ENCODE peak calls at places on chromosomes 11 and 22, in eight cellular contexts. J is choroid plexus epithelial cell; W is right lobe of liver; A is OCI-LY7; Z is cardiac muscle cell; G is testis; X is CD8-positive, alpha-beta T cell; N is tibial artery. Y is an unnamed sample.

GRCh38 chr11:122601131-122602125 is 54.1 kb upstream of the UBASH3B start:
- DNase-seq in J (peak; percentile 76), W (no peak), A (no peak), Z (peak; percentile 72), G (peak; percentile 18), X (no peak), N (no peak), Y (no peak)

GRCh38 chr11:58923300-58923788 is 15.9 kb upstream of the GLYATL1 start:
- DNase-seq in J (peak; percentile 35), W (no peak), A (peak; percentile 67), Z (peak; percentile 27), G (no peak), X (no peak), N (no peak), Y (no peak)

GRCh38 chr11:100965346-100965745 is 164.3 kb downstream of the PGR start:
- DNase-seq in J (no peak), W (no peak), A (no peak), Z (no peak), G (no peak), X (no peak), N (no peak), Y (no peak)

GRCh38 chr11:35615911-35616900 is 2.1 kb upstream of the FJX1 start:
- DNase-seq in J (peak; percentile 80), W (no peak), A (peak; percentile 58), Z (peak; percentile 79), G (peak; percentile 16), X (peak; percentile 28), N (no peak), Y (no peak)

GRCh38 chr11:11403763-11404725 is 51.0 kb upstream of the CSNK2A3 start:
- DNase-seq in J (peak; percentile 5), W (no peak), A (no peak), Z (peak; percentile 76), G (no peak), X (no peak), N (peak; percentile 55), Y (no peak)

GRCh38 chr11:60939301-60939700 is 12.7 kb downstream of the SLC15A3 start:
- DNase-seq in J (no peak), W (no peak), A (no peak), Z (no peak), G (no peak), X (no peak), N (no peak), Y (no peak)

GRCh38 chr11:6746086-6746618 is 25.6 kb downstream of the OR2AG2 start:
- DNase-seq in J (peak; percentile 37), W (peak; percentile 28), A (peak; percentile 73), Z (peak; percentile 11), G (no peak), X (peak; percentile 35), N (no peak), Y (no peak)

GRCh38 chr11:74443071-74443864 is 24.1 kb downstream of the KCNE3 start:
- DNase-seq in J (peak; percentile 71), W (peak; percentile 35), A (no peak), Z (peak; percentile 27), G (no peak), X (no peak), N (no peak), Y (no peak)

GRCh38 chr11:123391646-123392348 is 38.3 kb upstream of the GRAMD1B start:
- DNase-seq in J (no peak), W (no peak), A (no peak), Z (no peak), G (no peak), X (no peak), N (no peak), Y (no peak)

GRCh38 chr11:7540830-7541555 is 27.2 kb downstream of the PPFIBP2 start:
- DNase-seq in J (no peak), W (no peak), A (no peak), Z (no peak), G (no peak), X (no peak), N (no peak), Y (no peak)

GRCh38 chr22:32674925-32675825 is 126.3 kb upstream of the TIMP3 start:
- DNase-seq in J (peak; percentile 70), W (no peak), A (no peak), Z (peak; percentile 34), G (peak; percentile 23), X (no peak), N (no peak), Y (no peak)
- TF ChIP-seq CTCF in J (peak; percentile 62), W (peak; percentile 16), A (no peak), Z (peak; percentile 29), G (no peak), X (no peak), N (no peak), Y (no peak)

GRCh38 chr11:86275493-86276370 is 26.3 kb upstream of the HIKESHI start:
- DNase-seq in J (no peak), W (no peak), A (no peak), Z (no peak), G (no peak), X (no peak), N (no peak), Y (no peak)
- TF ChIP-seq CTCF in J (peak; percentile 4), W (no peak), A (peak; percentile 32), Z (no peak), G (no peak), X (no peak), N (no peak), Y (peak; percentile 16)

GRCh38 chr11:62588966-62589637 is 2.2 kb downstream of the TUT1 start:
- DNase-seq in J (peak; percentile 55), W (no peak), A (no peak), Z (no peak), G (no peak), X (no peak), N (no peak), Y (no peak)
- TF ChIP-seq CTCF in J (peak; percentile 59), W (no peak), A (peak; percentile 71), Z (peak; percentile 38), G (no peak), X (no peak), N (no peak), Y (peak; percentile 57)

DNA sequence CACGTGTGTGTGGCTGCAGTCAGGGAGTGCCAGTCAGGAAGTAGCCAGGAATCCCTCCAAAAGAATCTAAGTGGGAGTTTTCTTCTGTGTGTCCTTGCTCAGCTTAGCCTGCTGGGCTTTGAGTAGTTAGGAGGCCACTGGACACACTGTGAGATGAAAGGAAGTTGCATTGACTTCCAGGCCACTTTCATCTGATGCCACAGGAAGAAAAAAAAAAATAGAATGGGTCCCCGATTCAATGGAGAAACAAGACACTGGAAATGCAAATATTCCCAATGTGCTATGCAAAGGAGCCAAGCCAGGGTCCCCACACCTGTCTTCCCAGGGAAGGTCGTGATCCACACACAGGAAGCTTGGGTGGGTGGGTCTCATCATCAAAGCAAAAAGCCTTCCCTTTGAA is 95.6 kb upstream of the E2F8 start:
- DNase-seq in J (no peak), W (no peak), A (no peak), Z (no peak), G (no peak), X (no peak), N (no peak), Y (no peak)
- TF ChIP-seq CTCF in J (no peak), W (no peak), A (no peak), Z (no peak), G (no peak), X (no peak), N (no peak), Y (no peak)

GRCh38 chr11:46162700-46163099 is 41.4 kb upstream of the PHF21A start:
- DNase-seq in J (no peak), W (no peak), A (no peak), Z (no peak), G (no peak), X (no peak), N (no peak), Y (no peak)

GRCh38 chr11:46161201-46161600 is 39.9 kb upstream of the PHF21A start:
- DNase-seq in J (no peak), W (no peak), A (no peak), Z (no peak), G (no peak), X (no peak), N (no peak), Y (no peak)

GRCh38 chr11:46159694-46160093 is 38.4 kb upstream of the PHF21A start:
- DNase-seq in J (no peak), W (no peak), A (no peak), Z (no peak), G (no peak), X (no peak), N (no peak), Y (no peak)

GRCh38 chr11:46160100-46160499 is 38.8 kb upstream of the PHF21A start:
- DNase-seq in J (no peak), W (no peak), A (no peak), Z (no peak), G (no peak), X (no peak), N (no peak), Y (no peak)
- TF ChIP-seq CTCF in J (no peak), W (no peak), A (no peak), Z (no peak), G (no peak), X (no peak), N (no peak), Y (no peak)

GRCh38 chr22:44755956-44756361 is 3.6 kb downstream of the ARHGAP8 start:
- DNase-seq in J (no peak), W (no peak), A (no peak), Z (no peak), G (no peak), X (no peak), N (no peak), Y (no peak)

GRCh38 chr22:44758354-44758969 is 6.1 kb downstream of the ARHGAP8 start:
- DNase-seq in J (peak; percentile 70), W (no peak), A (no peak), Z (peak; percentile 52), G (no peak), X (no peak), N (no peak), Y (no peak)

GRCh38 chr22:44759430-44760310 is 7.3 kb downstream of the ARHGAP8 start:
- DNase-seq in J (no peak), W (no peak), A (no peak), Z (no peak), G (no peak), X (no peak), N (no peak), Y (no peak)

GRCh38 chr22:44761025-44761424 is 8.7 kb downstream of the ARHGAP8 start:
- DNase-seq in J (no peak), W (no peak), A (no peak), Z (no peak), G (no peak), X (no peak), N (no peak), Y (no peak)

GRCh38 chr22:44758970-44759365 is 6.6 kb downstream of the ARHGAP8 start:
- DNase-seq in J (no peak), W (no peak), A (no peak), Z (no peak), G (no peak), X (no peak), N (no peak), Y (no peak)
- TF ChIP-seq CTCF in J (no peak), W (no peak), A (no peak), Z (no peak), G (no peak), X (no peak), N (no peak), Y (no peak)

Y was measured in type B pancreatic cell.